ENCODE peak calls at places on chromosomes 3 and 15, in five cellular contexts. One of them, this sample, is unnamed.

GRCh38 chr3:123153821-123154323 is 47.9 kb upstream of the SEC22A start:
- DNase-seq in heart left ventricle: no peak
- DNase-seq in IMR-90: no peak
- DNase-seq in prostate gland: no peak
- DNase-seq in upper lobe of left lung: no peak
- DNase-seq in this sample: no peak

GRCh38 chr3:107432013-107432515 is 54.8 kb downstream of the CCDC54 start:
- DNase-seq in upper lobe of left lung: peak; percentile 37
- DNase-seq in heart left ventricle: no peak
- DNase-seq in IMR-90: peak; percentile 10
- DNase-seq in prostate gland: peak; percentile 25
- DNase-seq in this sample: peak; percentile 35

GRCh38 chr15:67838789-67839332 is 984 bp downstream of the RNU6-1 start:
- DNase-seq in IMR-90: no peak
- DNase-seq in upper lobe of left lung: peak; percentile 86
- DNase-seq in prostate gland: peak; percentile 58
- DNase-seq in heart left ventricle: peak; percentile 42
- DNase-seq in this sample: peak; percentile 64

GRCh38 chr3:3126477-3127431 is at the start of gene TRNT1:
- DNase-seq in upper lobe of left lung: peak; percentile 97
- DNase-seq in prostate gland: peak; percentile 95
- DNase-seq in IMR-90: peak; percentile 91
- DNase-seq in heart left ventricle: peak; percentile 97
- DNase-seq in this sample: peak; percentile 98

GRCh38 chr3:60742606-60743145 is 508.6 kb downstream of the FHIT start:
- DNase-seq in heart left ventricle: no peak
- DNase-seq in prostate gland: no peak
- DNase-seq in IMR-90: peak; percentile 47
- DNase-seq in upper lobe of left lung: no peak
- DNase-seq in this sample: no peak

GRCh38 chr3:57826952-57827723 is 71.0 kb downstream of the SLMAP start:
- DNase-seq in upper lobe of left lung: no peak
- DNase-seq in heart left ventricle: no peak
- DNase-seq in IMR-90: no peak
- DNase-seq in prostate gland: no peak
- DNase-seq in this sample: no peak

GRCh38 chr3:138434875-138435772 is 708 bp downstream of the ESYT3 start:
- DNase-seq in IMR-90: no peak
- DNase-seq in prostate gland: no peak
- DNase-seq in heart left ventricle: no peak
- DNase-seq in upper lobe of left lung: no peak
- DNase-seq in this sample: no peak

GRCh38 chr3:185632996-185633395 is 46.9 kb downstream of the SENP2 start:
- DNase-seq in heart left ventricle: no peak
- DNase-seq in upper lobe of left lung: no peak
- DNase-seq in prostate gland: no peak
- DNase-seq in IMR-90: no peak
- DNase-seq in this sample: no peak

GRCh38 chr3:32897202-32897601 is 54.2 kb upstream of the CCR4 start:
- DNase-seq in IMR-90: no peak
- DNase-seq in heart left ventricle: no peak
- DNase-seq in prostate gland: no peak
- DNase-seq in upper lobe of left lung: no peak
- DNase-seq in this sample: no peak

GRCh38 chr15:65328506-65329297 is 24.2 kb downstream of the RNU5B-1 start:
- DNase-seq in IMR-90: no peak
- DNase-seq in heart left ventricle: no peak
- DNase-seq in prostate gland: no peak
- DNase-seq in upper lobe of left lung: no peak
- DNase-seq in this sample: no peak

GRCh38 chr3:186380622-186381380 is 18.8 kb upstream of the DGKG start:
- DNase-seq in upper lobe of left lung: no peak
- DNase-seq in heart left ventricle: peak; percentile 35
- DNase-seq in prostate gland: no peak
- DNase-seq in IMR-90: peak; percentile 25
- DNase-seq in this sample: no peak

GRCh38 chr15:29043731-29044485 is 158.1 kb downstream of the APBA2 start:
- DNase-seq in IMR-90: peak; percentile 69
- DNase-seq in prostate gland: no peak
- DNase-seq in heart left ventricle: no peak
- DNase-seq in upper lobe of left lung: no peak
- DNase-seq in this sample: no peak

GRCh38 chr3:161221881-161222600 is 930 bp downstream of the NMD3 start:
- DNase-seq in heart left ventricle: no peak
- DNase-seq in prostate gland: peak; percentile 21
- DNase-seq in IMR-90: peak; percentile 27
- DNase-seq in upper lobe of left lung: no peak
- DNase-seq in this sample: peak; percentile 53

GRCh38 chr15:49706805-49707204 is 86.0 kb downstream of the DTWD1 start:
- DNase-seq in upper lobe of left lung: no peak
- DNase-seq in IMR-90: no peak
- DNase-seq in prostate gland: no peak
- DNase-seq in heart left ventricle: no peak
- DNase-seq in this sample: no peak

GRCh38 chr15:41483115-41483514 is 10.6 kb upstream of the ITPKA start:
- DNase-seq in upper lobe of left lung: no peak
- DNase-seq in prostate gland: no peak
- DNase-seq in IMR-90: no peak
- DNase-seq in heart left ventricle: no peak
- DNase-seq in this sample: no peak

GRCh38 chr3:137768021-137768360 is 3.9 kb downstream of the SOX14 start:
- DNase-seq in prostate gland: no peak
- DNase-seq in upper lobe of left lung: no peak
- DNase-seq in heart left ventricle: no peak
- DNase-seq in IMR-90: no peak
- DNase-seq in this sample: no peak

GRCh38 chr3:32848215-32848614 is 30.4 kb downstream of the TRIM71 start:
- DNase-seq in IMR-90: no peak
- DNase-seq in prostate gland: no peak
- DNase-seq in heart left ventricle: no peak
- DNase-seq in upper lobe of left lung: no peak
- DNase-seq in this sample: peak; percentile 90

GRCh38 chr3:10912784-10913183 is 79.8 kb upstream of the SLC6A1 start:
- DNase-seq in prostate gland: no peak
- DNase-seq in IMR-90: no peak
- DNase-seq in upper lobe of left lung: no peak
- DNase-seq in heart left ventricle: no peak
- DNase-seq in this sample: no peak

GRCh38 chr15:84835661-84836384 is 18.7 kb downstream of the ALPK3 start:
- DNase-seq in prostate gland: no peak
- DNase-seq in upper lobe of left lung: no peak
- DNase-seq in heart left ventricle: no peak
- DNase-seq in IMR-90: no peak
- DNase-seq in this sample: no peak

GRCh38 chr3:64693031-64693430 is 5.2 kb upstream of the ADAMTS9 start:
- DNase-seq in heart left ventricle: no peak
- DNase-seq in IMR-90: no peak
- DNase-seq in prostate gland: no peak
- DNase-seq in upper lobe of left lung: no peak
- DNase-seq in this sample: no peak

GRCh38 chr3:115239717-115240116 is 92.6 kb upstream of the ZBTB20 start:
- DNase-seq in prostate gland: no peak
- DNase-seq in upper lobe of left lung: peak; percentile 25
- DNase-seq in IMR-90: peak; percentile 100
- DNase-seq in heart left ventricle: peak; percentile 62
- DNase-seq in this sample: no peak

GRCh38 chr3:177345049-177345972 is 148.0 kb upstream of the TBL1XR1 start:
- DNase-seq in heart left ventricle: peak; percentile 88
- DNase-seq in prostate gland: peak; percentile 92
- DNase-seq in upper lobe of left lung: peak; percentile 91
- DNase-seq in IMR-90: peak; percentile 96
- DNase-seq in this sample: peak; percentile 94

GRCh38 chr15:63402498-63403253 is 21.0 kb upstream of the CA12 start:
- DNase-seq in heart left ventricle: no peak
- DNase-seq in prostate gland: no peak
- DNase-seq in upper lobe of left lung: no peak
- DNase-seq in IMR-90: peak; percentile 57
- DNase-seq in this sample: peak; percentile 61

GRCh38 chr3:160671231-160671630 is 5.7 kb upstream of the ARL14 start:
- DNase-seq in upper lobe of left lung: no peak
- DNase-seq in prostate gland: no peak
- DNase-seq in IMR-90: peak; percentile 19
- DNase-seq in heart left ventricle: no peak
- DNase-seq in this sample: no peak

GRCh38 chr3:157531771-157532170 is 28.6 kb upstream of the VEPH1 start:
- DNase-seq in heart left ventricle: no peak
- DNase-seq in IMR-90: peak; percentile 21
- DNase-seq in prostate gland: no peak
- DNase-seq in upper lobe of left lung: no peak
- DNase-seq in this sample: no peak

GRCh38 chr3:18236726-18237125 is 188.4 kb downstream of the SATB1 start:
- DNase-seq in prostate gland: no peak
- DNase-seq in IMR-90: no peak
- DNase-seq in upper lobe of left lung: no peak
- DNase-seq in heart left ventricle: no peak
- DNase-seq in this sample: no peak

GRCh38 chr3:183210341-183210740 is 42.7 kb upstream of the B3GNT5 start:
- DNase-seq in upper lobe of left lung: no peak
- DNase-seq in IMR-90: no peak
- DNase-seq in prostate gland: no peak
- DNase-seq in heart left ventricle: no peak
- DNase-seq in this sample: no peak

GRCh38 chr15:101620645-101621044 is 31.5 kb downstream of the TM2D3 start:
- DNase-seq in upper lobe of left lung: no peak
- DNase-seq in heart left ventricle: no peak
- DNase-seq in IMR-90: no peak
- DNase-seq in prostate gland: no peak
- DNase-seq in this sample: no peak

GRCh38 chr3:66115858-66116654 is 77.3 kb upstream of the MAGI1 start:
- DNase-seq in heart left ventricle: peak; percentile 64
- DNase-seq in IMR-90: peak; percentile 98
- DNase-seq in upper lobe of left lung: peak; percentile 55
- DNase-seq in prostate gland: peak; percentile 59
- DNase-seq in this sample: no peak

GRCh38 chr15:101451192-101451799 is 38.2 kb downstream of the PCSK6 start:
- DNase-seq in IMR-90: no peak
- DNase-seq in upper lobe of left lung: peak; percentile 39
- DNase-seq in heart left ventricle: peak; percentile 70
- DNase-seq in prostate gland: no peak
- DNase-seq in this sample: peak; percentile 99

GRCh38 chr3:149658444-149659172 is 783 bp upstream of the WWTR1 start:
- DNase-seq in prostate gland: peak; percentile 81
- DNase-seq in heart left ventricle: peak; percentile 87
- DNase-seq in IMR-90: peak; percentile 86
- DNase-seq in upper lobe of left lung: peak; percentile 86
- DNase-seq in this sample: peak; percentile 54
- TF ChIP-seq POLR2A in prostate gland: no peak
- TF ChIP-seq POLR2A in heart left ventricle: no peak
- TF ChIP-seq POLR2A in IMR-90: no peak
- TF ChIP-seq POLR2A in upper lobe of left lung: no peak
- TF ChIP-seq POLR2A in this sample: no peak

GRCh38 chr3:146160964-146161724 is at the start of gene PLOD2:
- DNase-seq in prostate gland: peak; percentile 42
- DNase-seq in heart left ventricle: peak; percentile 73
- DNase-seq in upper lobe of left lung: peak; percentile 70
- DNase-seq in IMR-90: peak; percentile 92
- DNase-seq in this sample: peak; percentile 65
- TF ChIP-seq POLR2A in prostate gland: peak; percentile 58
- TF ChIP-seq POLR2A in heart left ventricle: no peak
- TF ChIP-seq POLR2A in upper lobe of left lung: peak; percentile 66
- TF ChIP-seq POLR2A in IMR-90: peak; percentile 97
- TF ChIP-seq POLR2A in this sample: no peak

GRCh38 chr3:153829596-153830170 is 291.5 kb upstream of the ARHGEF26 start:
- DNase-seq in upper lobe of left lung: no peak
- DNase-seq in prostate gland: no peak
- DNase-seq in heart left ventricle: no peak
- DNase-seq in IMR-90: no peak
- DNase-seq in this sample: no peak
- TF ChIP-seq POLR2A in upper lobe of left lung: no peak
- TF ChIP-seq POLR2A in prostate gland: no peak
- TF ChIP-seq POLR2A in heart left ventricle: no peak
- TF ChIP-seq POLR2A in IMR-90: no peak
- TF ChIP-seq POLR2A in this sample: no peak

DNA sequence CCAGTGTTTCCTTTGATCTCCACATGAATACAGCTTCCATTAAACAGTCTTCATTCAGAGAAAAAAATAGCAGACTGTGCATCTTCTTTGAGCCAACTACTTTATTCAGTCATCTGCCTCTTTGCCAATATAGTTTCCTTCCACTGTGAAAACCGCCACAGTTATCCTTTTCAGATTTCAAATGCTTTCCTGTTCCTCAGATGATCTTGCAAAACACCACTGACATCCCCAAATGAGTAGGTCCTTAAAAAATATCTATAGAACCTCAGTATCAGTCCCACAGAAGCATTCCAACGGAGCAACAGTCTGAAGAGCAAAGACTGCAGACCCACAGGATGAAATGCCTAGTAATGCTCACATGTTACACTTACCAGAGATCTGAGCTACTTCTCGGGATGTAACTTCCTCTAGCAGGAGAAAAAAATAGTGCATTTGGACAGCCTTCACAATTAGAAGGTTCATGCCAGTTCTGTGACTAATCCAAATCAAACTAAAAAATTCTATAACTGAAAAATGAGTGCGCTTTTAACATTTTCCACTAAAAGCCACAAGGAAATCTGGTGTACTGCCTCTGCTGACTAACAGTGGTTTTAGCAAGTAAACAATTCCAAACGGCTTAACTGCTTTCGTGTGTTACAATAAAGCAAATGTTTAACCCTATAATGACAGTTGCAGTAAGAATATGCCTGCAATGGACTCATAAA is at the start of gene ANKRD28:
- DNase-seq in IMR-90: peak; percentile 98
- DNase-seq in prostate gland: no peak
- DNase-seq in upper lobe of left lung: peak; percentile 28
- DNase-seq in heart left ventricle: no peak
- DNase-seq in this sample: peak; percentile 64
- TF ChIP-seq POLR2A in IMR-90: peak; percentile 96
- TF ChIP-seq POLR2A in prostate gland: no peak
- TF ChIP-seq POLR2A in upper lobe of left lung: no peak
- TF ChIP-seq POLR2A in heart left ventricle: no peak
- TF ChIP-seq POLR2A in this sample: peak; percentile 70

GRCh38 chr3:38136807-38137614 is at the start of gene ACAA1:
- DNase-seq in heart left ventricle: peak; percentile 100
- DNase-seq in prostate gland: peak; percentile 100
- DNase-seq in IMR-90: peak; percentile 98
- DNase-seq in upper lobe of left lung: peak; percentile 100
- DNase-seq in this sample: peak; percentile 98

GRCh38 chr3:38139652-38140051 is 1.2 kb downstream of the MYD88 start:
- DNase-seq in IMR-90: no peak
- DNase-seq in upper lobe of left lung: no peak
- DNase-seq in prostate gland: no peak
- DNase-seq in heart left ventricle: no peak
- DNase-seq in this sample: no peak

GRCh38 chr3:38139191-38139590 is 730 bp downstream of the MYD88 start:
- DNase-seq in upper lobe of left lung: no peak
- DNase-seq in IMR-90: no peak
- DNase-seq in prostate gland: no peak
- DNase-seq in heart left ventricle: no peak
- DNase-seq in this sample: no peak

GRCh38 chr3:38137615-38138346 is 680 bp upstream of the MYD88 start:
- DNase-seq in IMR-90: no peak
- DNase-seq in upper lobe of left lung: no peak
- DNase-seq in heart left ventricle: no peak
- DNase-seq in prostate gland: no peak
- DNase-seq in this sample: peak; percentile 42

GRCh38 chr3:38138347-38139190 is at the start of gene MYD88:
- DNase-seq in prostate gland: peak; percentile 79
- DNase-seq in heart left ventricle: peak; percentile 85
- DNase-seq in IMR-90: peak; percentile 51
- DNase-seq in upper lobe of left lung: peak; percentile 93
- DNase-seq in this sample: peak; percentile 76
- TF ChIP-seq POLR2A in prostate gland: peak; percentile 92
- TF ChIP-seq POLR2A in heart left ventricle: no peak
- TF ChIP-seq POLR2A in IMR-90: no peak
- TF ChIP-seq POLR2A in upper lobe of left lung: peak; percentile 64
- TF ChIP-seq POLR2A in this sample: peak; percentile 75

This sample was measured in erythroblast.